ENCODE peak calls at places on chromosome 1, in seven cellular contexts. U, P, S, N, M, O and R are unnamed samples.

GRCh38 chr1:29592731-29593130 is 356.4 kb downstream of the PTPRU start:
- DNase-seq in P (no peak), M (no peak), U (no peak), O (no peak), S (no peak), N (no peak), R (no peak)

GRCh38 chr1:156663178-156663577 is 14.0 kb downstream of the NES start:
- DNase-seq in S (no peak), U (no peak), P (no peak), M (peak; percentile 63), N (no peak), O (no peak), R (no peak)

GRCh38 chr1:117719004-117719403 is 113.2 kb downstream of the TENT5C start:
- DNase-seq in U (no peak), N (no peak), M (no peak), O (no peak), S (no peak), P (no peak), R (no peak)

GRCh38 chr1:200528838-200529565 is 91.5 kb downstream of the KIF14 start:
- DNase-seq in P (no peak), M (no peak), N (no peak), O (no peak), S (no peak), U (no peak), R (no peak)

GRCh38 chr1:224357626-224358124 is 996 bp downstream of the CNIH4 start:
- DNase-seq in N (no peak), M (no peak), U (no peak), O (no peak), S (no peak), P (no peak), R (peak; percentile 70)

GRCh38 chr1:206842851-206843250 is 22.6 kb upstream of the IL20 start:
- DNase-seq in P (no peak), M (no peak), U (no peak), O (no peak), N (no peak), S (no peak), R (no peak)

GRCh38 chr1:160767417-160768294 is 28.3 kb upstream of the LY9 start:
- DNase-seq in O (no peak), U (no peak), N (no peak), P (no peak), M (no peak), S (no peak), R (no peak)

GRCh38 chr1:17665950-17666720 is 89.0 kb upstream of the ACTL8 start:
- DNase-seq in N (no peak), P (no peak), M (no peak), O (no peak), U (no peak), S (no peak), R (no peak)

GRCh38 chr1:46131727-46132528 is 501 bp downstream of the PIK3R3 start:
- DNase-seq in U (no peak), P (no peak), S (no peak), M (peak; percentile 52), O (peak; percentile 20), N (peak; percentile 9), R (peak; percentile 68)

GRCh38 chr1:118247593-118247992 is 62.6 kb upstream of the SPAG17 start:
- DNase-seq in S (no peak), N (no peak), U (no peak), P (no peak), O (no peak), M (no peak), R (peak; percentile 40)

GRCh38 chr1:167881069-167881468 is 32.9 kb downstream of the ADCY10 start:
- DNase-seq in U (no peak), S (no peak), P (no peak), O (no peak), N (no peak), M (no peak), R (no peak)

GRCh38 chr1:205972081-205972480 is 28.8 kb upstream of the SLC26A9 start:
- DNase-seq in N (no peak), M (no peak), P (no peak), O (no peak), U (no peak), S (no peak), R (no peak)

GRCh38 chr1:109773900-109774485 is 10.3 kb upstream of the EPS8L3 start:
- DNase-seq in U (no peak), S (no peak), N (no peak), O (no peak), M (peak; percentile 34), P (no peak), R (no peak)

GRCh38 chr1:169348356-169349036 is 19.1 kb downstream of the NME7 start:
- DNase-seq in U (no peak), N (peak; percentile 46), O (no peak), P (no peak), M (no peak), S (no peak), R (peak; percentile 89)

GRCh38 chr1:155596864-155597263 is 13.2 kb upstream of the MSTO1 start:
- DNase-seq in U (no peak), S (no peak), M (no peak), O (no peak), N (no peak), P (no peak), R (no peak)

GRCh38 chr1:219465247-219466093 is 147.4 kb downstream of the ZC3H11B start:
- DNase-seq in N (no peak), U (no peak), P (no peak), S (no peak), O (no peak), M (no peak), R (no peak)

GRCh38 chr1:29655945-29656866 is 419.9 kb downstream of the PTPRU start:
- DNase-seq in N (peak; percentile 48), U (no peak), O (no peak), S (no peak), M (no peak), P (no peak), R (peak; percentile 28)

GRCh38 chr1:95115708-95116137 is 1.4 kb upstream of the TLCD4 start:
- DNase-seq in N (no peak), P (no peak), O (no peak), U (no peak), S (no peak), M (no peak), R (no peak)